ENCODE peak calls at places on chromosome 9, in four cellular contexts. W is CD8-positive, alpha-beta memory T cell; I is DMS153; P is GM12865. D is an unnamed sample.

GRCh38 chr9:96045811-96046210 is 170.3 kb downstream of the ERCC6L2 start:
- DNase-seq in P (no peak), I (no peak), W (no peak), D (no peak)

GRCh38 chr9:35606138-35606504 is 1.1 kb downstream of the TESK1 start:
- DNase-seq in I (no peak), W (no peak), P (no peak), D (no peak)

GRCh38 chr9:132210472-132211145 is 48.8 kb downstream of the NTNG2 start:
- DNase-seq in I (no peak), P (no peak), W (no peak), D (no peak)

GRCh38 chr9:90259302-90260246 is 383.1 kb downstream of the DIRAS2 start:
- DNase-seq in P (peak; percentile 57), W (no peak), I (no peak), D (peak; percentile 11)

GRCh38 chr9:133423216-133423615 is 1.0 kb downstream of the ADAMTS13 start:
- DNase-seq in W (no peak), P (no peak), I (no peak), D (no peak)

GRCh38 chr9:129289883-129290282 is 111.8 kb upstream of the IER5L start:
- DNase-seq in P (no peak), I (no peak), W (no peak), D (no peak)

GRCh38 chr9:129626079-129626943 is at the start of gene NTMT1:
- DNase-seq in I (peak; percentile 60), W (peak; percentile 85), P (peak; percentile 91), D (peak; percentile 93)

GRCh38 chr9:83218411-83219090 is 155.6 kb upstream of the RASEF start:
- DNase-seq in P (no peak), I (no peak), W (no peak), D (no peak)

GRCh38 chr9:35272989-35273388 is 111.2 kb downstream of the UNC13B start:
- DNase-seq in W (no peak), I (no peak), P (peak; percentile 24), D (no peak)

GRCh38 chr9:104906441-104907277 is 21.3 kb downstream of the ABCA1 start:
- DNase-seq in P (no peak), W (no peak), I (no peak), D (no peak)

GRCh38 chr9:135073081-135073740 is 14.3 kb upstream of the OLFM1 start:
- DNase-seq in W (no peak), P (no peak), I (no peak), D (no peak)

GRCh38 chr9:133453651-133454050 is 6.1 kb upstream of the CACFD1 start:
- DNase-seq in W (no peak), P (no peak), I (no peak), D (no peak)

GRCh38 chr9:130707225-130707976 is 13.8 kb downstream of the EXOSC2 start:
- DNase-seq in I (peak; percentile 47), W (peak; percentile 62), P (peak; percentile 80), D (peak; percentile 87)

GRCh38 chr9:38362912-38363588 is 29.5 kb upstream of the ALDH1B1 start:
- DNase-seq in P (peak; percentile 73), W (no peak), I (peak; percentile 68), D (peak; percentile 76)

GRCh38 chr9:12658531-12659209 is 34.5 kb upstream of the TYRP1 start:
- DNase-seq in W (no peak), P (no peak), I (no peak), D (no peak)

D was measured in Karpas-422.